ENCODE peak calls at places on chromosome 13, in nine cellular contexts. X is activated CD4-positive, CD25-positive, alpha-beta regulatory T cell treated with anti-CD3 and anti-CD28 coated beads, Interleukin-2, amount 50 U/mL, for 16 hours; M is body of pancreas; Z is activated CD4-positive, alpha-beta T cell treated with anti-CD3 and anti-CD28 coated beads, Interleukin-2, amount 50 U/mL, for 1 hour; S is left ventricle myocardium inferior; B is EL; Y is CD4-positive, CD25-positive, alpha-beta regulatory T cell; P is iPS DF 19.7; G is nephron progenitor cell. J is an unnamed sample.

GRCh38 chr13:112885782-112886268 is 83.2 kb upstream of the MCF2L start:
- DNase-seq in S (peak; percentile 82), G (peak; percentile 90), M (peak; percentile 96), Y (no peak), P (peak; percentile 76), Z (no peak), B (peak; percentile 80), X (no peak), J (peak; percentile 85)

GRCh38 chr13:101579291-101579802 is 126.9 kb downstream of the ITGBL1 start:
- DNase-seq in B (peak; percentile 60), G (no peak), Y (no peak), P (no peak), S (no peak), Z (no peak), X (no peak), M (no peak), J (no peak)

GRCh38 chr13:106630650-106631049 is 62.7 kb upstream of the ARGLU1 start:
- DNase-seq in G (no peak), S (no peak), M (no peak), B (no peak), Z (no peak), Y (no peak), X (no peak), P (no peak), J (no peak)

GRCh38 chr13:51765142-51765515 is 38.8 kb downstream of the DHRS12 start:
- DNase-seq in B (no peak), X (no peak), Y (no peak), S (no peak), M (no peak), P (no peak), Z (no peak), G (no peak), J (no peak)

GRCh38 chr13:112058519-112058873 is 8.5 kb upstream of the SOX1 start:
- DNase-seq in Y (no peak), G (no peak), P (no peak), S (no peak), B (no peak), Z (no peak), X (no peak), M (no peak), J (no peak)

GRCh38 chr13:78137404-78138142 is 218.9 kb upstream of the EDNRB start:
- DNase-seq in G (peak; percentile 41), S (no peak), P (peak; percentile 63), M (peak; percentile 29), Z (no peak), B (peak; percentile 70), X (no peak), Y (no peak), J (peak; percentile 82)

GRCh38 chr13:33129094-33129832 is 113.0 kb downstream of the KL start:
- DNase-seq in Y (no peak), B (no peak), X (no peak), P (no peak), Z (no peak), G (no peak), S (peak; percentile 60), M (no peak), J (no peak)

GRCh38 chr13:66461021-66461420 is 769.1 kb downstream of the PCDH9 start:
- DNase-seq in G (no peak), Z (no peak), B (peak; percentile 14), S (no peak), P (no peak), Y (no peak), M (no peak), X (no peak), J (peak; percentile 19)

GRCh38 chr13:26678796-26679195 is 81.8 kb downstream of the GPR12 start:
- DNase-seq in M (no peak), P (no peak), G (no peak), S (no peak), Z (no peak), Y (no peak), X (no peak), B (no peak), J (no peak)

GRCh38 chr13:52809310-52809769 is 39.1 kb downstream of the PCDH8 start:
- DNase-seq in G (peak; percentile 81), X (no peak), P (peak; percentile 35), S (peak; percentile 33), Z (peak; percentile 2), Y (no peak), M (peak; percentile 64), B (peak; percentile 70), J (peak; percentile 83)

GRCh38 chr13:37960427-37960826 is 90.9 kb upstream of the TRPC4 start:
- DNase-seq in P (no peak), Y (no peak), X (no peak), M (no peak), B (no peak), S (no peak), G (no peak), Z (no peak), J (peak; percentile 19)

GRCh38 chr13:33146843-33147611 is 130.8 kb downstream of the KL start:
- DNase-seq in B (no peak), G (no peak), S (no peak), M (no peak), Y (no peak), P (no peak), X (no peak), Z (no peak), J (no peak)

GRCh38 chr13:71789952-71790351 is 77.1 kb downstream of the DACH1 start:
- DNase-seq in X (no peak), Z (no peak), S (no peak), B (no peak), Y (no peak), P (no peak), M (no peak), G (no peak), J (no peak)

GRCh38 chr13:25571237-25571636 is 199.5 kb downstream of the ATP8A2 start:
- DNase-seq in P (no peak), M (no peak), S (no peak), B (no peak), Y (no peak), G (no peak), X (no peak), Z (no peak), J (peak; percentile 0)

GRCh38 chr13:59674616-59675015 is 489.1 kb downstream of the DIAPH3 start:
- DNase-seq in G (no peak), Z (no peak), Y (no peak), B (no peak), X (no peak), S (no peak), P (no peak), M (no peak), J (no peak)

GRCh38 chr13:112132142-112132541 is 65.2 kb downstream of the SOX1 start:
- DNase-seq in M (no peak), X (no peak), B (no peak), P (no peak), Z (no peak), S (no peak), G (no peak), Y (no peak), J (no peak)

GRCh38 chr13:110784748-110785147 is 71.2 kb downstream of the ING1 start:
- DNase-seq in G (no peak), P (no peak), M (no peak), Y (no peak), Z (no peak), X (no peak), S (no peak), B (no peak), J (no peak)

GRCh38 chr13:113656015-113656588 is 1.9 kb downstream of the ATP4B start:
- DNase-seq in G (no peak), S (peak; percentile 9), X (no peak), Z (no peak), Y (no peak), P (no peak), B (no peak), M (no peak), J (no peak)

GRCh38 chr13:67224148-67224846 is 5.8 kb downstream of the PCDH9 start:
- DNase-seq in M (peak; percentile 79), S (peak; percentile 73), Y (no peak), P (peak; percentile 12), X (no peak), Z (peak; percentile 40), G (peak; percentile 62), B (peak; percentile 71), J (peak; percentile 85)

GRCh38 chr13:49791753-49792549 is 531 bp downstream of the KPNA3 start:
- DNase-seq in P (no peak), G (peak; percentile 67), B (peak; percentile 52), Y (no peak), Z (peak; percentile 40), S (no peak), X (peak; percentile 18), M (peak; percentile 32), J (peak; percentile 64)

GRCh38 chr13:94558721-94559120 is 37.2 kb downstream of the TGDS start:
- DNase-seq in M (no peak), S (no peak), B (no peak), X (no peak), Y (no peak), Z (no peak), P (peak; percentile 28), G (no peak), J (no peak)

GRCh38 chr13:32246468-32246867 is 68.7 kb downstream of the ZAR1L start:
- DNase-seq in B (peak; percentile 77), Y (peak; percentile 5), Z (peak; percentile 9), X (no peak), M (peak; percentile 58), S (peak; percentile 40), G (peak; percentile 62), P (peak; percentile 60), J (peak; percentile 77)

GRCh38 chr13:36332986-36333385 is 13.2 kb downstream of the SPART start:
- DNase-seq in X (no peak), G (no peak), P (no peak), M (no peak), B (peak; percentile 50), S (no peak), Z (no peak), Y (no peak), J (peak; percentile 77)

GRCh38 chr13:98393873-98394272 is 183.0 kb downstream of the STK24 start:
- DNase-seq in P (no peak), Y (no peak), S (no peak), G (no peak), B (no peak), Z (no peak), M (no peak), X (no peak), J (no peak)

GRCh38 chr13:85729296-85729695 is 69.9 kb downstream of the SLITRK6 start:
- DNase-seq in G (no peak), S (no peak), X (no peak), P (no peak), B (peak; percentile 23), Z (no peak), M (no peak), Y (no peak), J (peak; percentile 61)

GRCh38 chr13:28494537-28494860 is 429 bp downstream of the FLT1 start:
- DNase-seq in M (no peak), Z (no peak), X (no peak), Y (no peak), S (no peak), G (peak; percentile 48), P (no peak), B (no peak), J (peak; percentile 50)

GRCh38 chr13:41944229-41944628 is 16.7 kb downstream of the VWA8 start:
- DNase-seq in X (no peak), M (no peak), Z (no peak), P (no peak), Y (no peak), G (no peak), S (no peak), B (no peak), J (no peak)

GRCh38 chr13:101309014-101309619 is 107.2 kb downstream of the NALCN start:
- DNase-seq in Z (no peak), B (peak; percentile 76), X (no peak), P (no peak), S (no peak), G (no peak), M (no peak), Y (no peak), J (peak; percentile 47)